ENCODE peak calls at places on chromosomes 2 and 18, in eight cellular contexts. X, U, F, O, D, G, I and R are unnamed samples.
A peak's percentile ranks its signal among the peaks of the same experiment; 100 is the strongest.

GRCh38 chr2:15925819-15926218 is 14.5 kb upstream of the MYCN start:
- DNase-seq in X (no peak), U (no peak), F (no peak), O (no peak), D (no peak), G (no peak), I (no peak), R (no peak)

GRCh38 chr18:63155169-63155852 is 164.3 kb downstream of the BCL2 start:
- DNase-seq in X (peak; percentile 24), U (peak; percentile 84), F (peak; percentile 44), O (no peak), D (peak; percentile 60), G (peak; percentile 69), I (peak; percentile 76), R (peak; percentile 90)

GRCh38 chr18:77005651-77006195 is 126.9 kb downstream of the MBP start:
- DNase-seq in X (no peak), U (no peak), F (no peak), O (no peak), D (no peak), G (no peak), I (no peak), R (no peak)

GRCh38 chr2:20580690-20581437 is 70.0 kb downstream of the HS1BP3 start:
- DNase-seq in X (no peak), U (no peak), F (no peak), O (no peak), D (no peak), G (no peak), I (no peak), R (no peak)

GRCh38 chr2:156331572-156332451 is 709 bp downstream of the NR4A2 start:
- DNase-seq in X (no peak), U (peak; percentile 65), F (peak; percentile 42), O (peak; percentile 83), D (peak; percentile 65), G (peak; percentile 90), I (peak; percentile 57), R (peak; percentile 47)

GRCh38 chr18:741931-742512 is 29.6 kb upstream of the ENOSF1 start:
- DNase-seq in X (peak; percentile 24), U (no peak), F (peak; percentile 10), O (peak; percentile 11), D (peak; percentile 42), G (peak; percentile 79), I (peak; percentile 15), R (peak; percentile 51)

GRCh38 chr18:41665210-41665609 is 289.8 kb upstream of the PIK3C3 start:
- DNase-seq in X (no peak), U (no peak), F (no peak), O (no peak), D (no peak), G (no peak), I (no peak), R (no peak)

GRCh38 chr18:2907459-2908145 is 60.8 kb downstream of the EMILIN2 start:
- DNase-seq in X (no peak), U (no peak), F (no peak), O (no peak), D (no peak), G (no peak), I (no peak), R (no peak)

GRCh38 chr2:187978341-187978740 is 313.3 kb upstream of the GULP1 start:
- DNase-seq in X (no peak), U (no peak), F (no peak), O (no peak), D (no peak), G (no peak), I (no peak), R (no peak)

GRCh38 chr2:10438688-10439087 is 9.4 kb downstream of the ODC1 start:
- DNase-seq in X (no peak), U (no peak), F (no peak), O (no peak), D (no peak), G (no peak), I (no peak), R (no peak)

GRCh38 chr2:132439703-132440398 is 23.2 kb downstream of the GPR39 start:
- DNase-seq in X (no peak), U (no peak), F (no peak), O (no peak), D (no peak), G (no peak), I (no peak), R (no peak)

GRCh38 chr2:177234267-177234666 is 21.7 kb downstream of the HNRNPA3 start:
- DNase-seq in X (no peak), U (no peak), F (no peak), O (no peak), D (no peak), G (no peak), I (no peak), R (no peak)

GRCh38 chr18:6719914-6720692 is 9.4 kb upstream of the ARHGAP28 start:
- DNase-seq in X (no peak), U (no peak), F (no peak), O (no peak), D (no peak), G (no peak), I (no peak), R (no peak)

GRCh38 chr18:74226666-74227065 is 65.1 kb downstream of the CYB5A start:
- DNase-seq in X (no peak), U (no peak), F (no peak), O (no peak), D (no peak), G (no peak), I (no peak), R (no peak)

GRCh38 chr18:70195852-70196434 is 9.5 kb downstream of the RTTN start:
- DNase-seq in X (peak; percentile 17), U (peak; percentile 10), F (no peak), O (peak; percentile 51), D (peak; percentile 53), G (peak; percentile 77), I (no peak), R (no peak)

GRCh38 chr2:120867290-120868231 is 131.9 kb downstream of the GLI2 start:
- DNase-seq in X (no peak), U (no peak), F (peak; percentile 91), O (peak; percentile 76), D (peak; percentile 83), G (peak; percentile 65), I (no peak), R (no peak)

GRCh38 chr2:219559156-219559915 is 12.0 kb downstream of the OBSL1 start:
- DNase-seq in X (no peak), U (no peak), F (no peak), O (no peak), D (no peak), G (no peak), I (no peak), R (no peak)

GRCh38 chr2:136248242-136248641 is 130.3 kb upstream of the CXCR4 start:
- DNase-seq in X (no peak), U (no peak), F (no peak), O (peak; percentile 68), D (no peak), G (peak; percentile 72), I (no peak), R (no peak)

GRCh38 chr2:138003411-138003810 is 39.1 kb downstream of the HNMT start:
- DNase-seq in X (no peak), U (no peak), F (no peak), O (no peak), D (no peak), G (no peak), I (no peak), R (no peak)

GRCh38 chr2:72973566-72974435 is 56.5 kb downstream of the EMX1 start:
- DNase-seq in X (peak; percentile 91), U (peak; percentile 49), F (peak; percentile 81), O (peak; percentile 40), D (peak; percentile 72), G (peak; percentile 77), I (no peak), R (no peak)

GRCh38 chr2:24121469-24121868 is 1.7 kb downstream of the PFN4 start:
- DNase-seq in X (no peak), U (no peak), F (no peak), O (no peak), D (no peak), G (no peak), I (no peak), R (no peak)

GRCh38 chr2:213279961-213280360 is 4.3 kb upstream of the SPAG16 start:
- DNase-seq in X (no peak), U (no peak), F (no peak), O (no peak), D (no peak), G (no peak), I (no peak), R (no peak)

GRCh38 chr18:62939433-62939832 is 224.1 kb downstream of the PHLPP1 start:
- DNase-seq in X (no peak), U (no peak), F (no peak), O (no peak), D (no peak), G (peak; percentile 83), I (no peak), R (no peak)

GRCh38 chr2:181655519-181655918 is 1.4 kb downstream of the CERKL start:
- DNase-seq in X (no peak), U (no peak), F (no peak), O (no peak), D (no peak), G (no peak), I (no peak), R (no peak)

GRCh38 chr2:46179037-46179621 is 118.1 kb upstream of the EPAS1 start:
- DNase-seq in X (no peak), U (peak; percentile 71), F (no peak), O (peak; percentile 98), D (no peak), G (peak; percentile 90), I (peak; percentile 65), R (peak; percentile 41)

GRCh38 chr2:211127501-211127900 is 571.1 kb downstream of the CPS1 start:
- DNase-seq in X (no peak), U (no peak), F (no peak), O (no peak), D (no peak), G (no peak), I (no peak), R (no peak)

GRCh38 chr2:174678395-174678794 is 80.8 kb upstream of the WIPF1 start:
- DNase-seq in X (no peak), U (no peak), F (no peak), O (no peak), D (no peak), G (no peak), I (no peak), R (no peak)